ENCODE peak calls at places on chromosomes 3 and 15, in eight cellular contexts. G is skeletal muscle cell; Z is H54; V is activated effector memory CD4-positive, alpha-beta T cell treated with anti-CD3 and anti-CD28 coated beads, Interleukin-2, amount 50 U/mL, for 16 hours; N is hepatic stellate cell; O is EL; D is NCI-H446 treated with DMSO at 0.1 percent for 48 hours; U is brain microvascular endothelial cell. W is an unnamed sample.

GRCh38 chr3:27431116-27431515 is 53.1 kb downstream of the SLC4A7 start:
- DNase-seq in G (peak), Z (peak), D (peak), U (peak), O (peak), V (no peak), N (peak), W (peak)

GRCh38 chr15:71219646-71220045 is 104.4 kb downstream of the THSD4 start:
- DNase-seq in O (peak), Z (no peak), N (peak), V (no peak), U (no peak), D (no peak), G (peak), W (peak)

GRCh38 chr3:143001034-143001368 is 369 bp upstream of the U2SURP start:
- DNase-seq in Z (no peak), N (no peak), O (no peak), V (no peak), G (no peak), U (no peak), D (no peak), W (no peak)

GRCh38 chr15:78308422-78309021 is 9.1 kb upstream of the SKIC8 start:
- DNase-seq in U (peak), N (peak), O (peak), Z (no peak), G (no peak), V (peak), D (peak), W (peak)

GRCh38 chr3:47984089-47984759 is 32.0 kb downstream of the MAP4 start:
- DNase-seq in N (peak), U (peak), G (peak), D (no peak), V (no peak), O (peak), Z (peak), W (peak)

GRCh38 chr15:84715442-84716035 is 400 bp downstream of the SEC11A start:
- DNase-seq in Z (no peak), U (peak), D (no peak), O (peak), V (peak), G (no peak), N (no peak), W (peak)

GRCh38 chr15:60713096-60714084 is 234.4 kb upstream of the ICE2 start:
- DNase-seq in G (peak), D (no peak), V (no peak), U (peak), N (peak), Z (no peak), O (no peak), W (peak)

GRCh38 chr15:62951481-62951880 is 91.1 kb upstream of the TPM1 start:
- DNase-seq in O (no peak), Z (no peak), U (no peak), D (no peak), G (no peak), N (no peak), V (no peak), W (no peak)

GRCh38 chr3:186166036-186166435 is 57.1 kb upstream of the ETV5 start:
- DNase-seq in O (no peak), G (no peak), N (no peak), Z (no peak), U (no peak), V (no peak), D (no peak), W (no peak)

GRCh38 chr3:23549148-23549910 is 256.4 kb upstream of the UBE2E1 start:
- DNase-seq in N (no peak), O (no peak), U (no peak), D (no peak), Z (no peak), G (no peak), V (no peak), W (no peak)

GRCh38 chr15:100170673-100171210 is 171.0 kb downstream of the ADAMTS17 start:
- DNase-seq in N (no peak), V (no peak), G (no peak), D (no peak), U (no peak), Z (no peak), O (no peak), W (no peak)

GRCh38 chr3:101195951-101196713 is 124.2 kb downstream of the IMPG2 start:
- DNase-seq in U (peak), D (peak), Z (no peak), G (no peak), N (no peak), O (peak), V (no peak), W (peak)